ENCODE peak calls at places on chromosomes 13 and 19, in five cellular contexts. R, G, Y, D and E are unnamed samples.

GRCh38 chr13:75135325-75135825 is 346.6 kb downstream of the TBC1D4 start:
- DNase-seq in Y (peak), R (peak), G (no peak), D (no peak), E (peak)

GRCh38 chr19:55447421-55448174 is 4.5 kb upstream of the SHISA7 start:
- DNase-seq in D (no peak), R (peak), G (no peak), Y (peak), E (peak)

GRCh38 chr13:87878706-87879105 is 207.5 kb downstream of the SLITRK5 start:
- DNase-seq in G (no peak), D (no peak), R (no peak), Y (no peak), E (no peak)

GRCh38 chr19:38683393-38684077 is 36.1 kb downstream of the ACTN4 start:
- DNase-seq in G (peak), R (peak), D (peak), Y (peak), E (peak)

GRCh38 chr13:49348748-49349147 is 95.1 kb downstream of the CAB39L start:
- DNase-seq in R (no peak), Y (no peak), D (no peak), G (no peak), E (no peak)

GRCh38 chr19:51462681-51463080 is 4.4 kb upstream of the SIGLEC8 start:
- DNase-seq in D (no peak), Y (no peak), G (no peak), R (no peak), E (no peak)

GRCh38 chr13:43058318-43058674 is 34.9 kb downstream of the DNAJC15 start:
- DNase-seq in R (peak), G (peak), D (no peak), Y (peak), E (peak)

GRCh38 chr13:110129539-110130186 is 177.3 kb downstream of the COL4A1 start:
- DNase-seq in Y (no peak), R (no peak), D (no peak), G (no peak), E (no peak)

GRCh38 chr19:46603195-46603637 is 2.1 kb downstream of the CALM3 start:
- DNase-seq in D (no peak), Y (no peak), R (no peak), G (no peak), E (no peak)

GRCh38 chr13:30841161-30841560 is 64.9 kb upstream of the MEDAG start:
- DNase-seq in Y (peak), G (no peak), D (no peak), R (no peak), E (peak)

GRCh38 chr13:108227651-108228272 is 9.6 kb downstream of the ABHD13 start:
- DNase-seq in R (peak), Y (peak), D (no peak), G (no peak), E (no peak)

GRCh38 chr19:11159598-11160001 is 4.0 kb upstream of the SPC24 start:
- DNase-seq in D (peak), R (peak), Y (peak), G (no peak), E (peak)

GRCh38 chr13:101738336-101738735 is 285.9 kb downstream of the ITGBL1 start:
- DNase-seq in D (no peak), Y (no peak), G (no peak), R (no peak), E (no peak)

GRCh38 chr13:114166381-114167131 is 12.5 kb upstream of the CFAP97D2 start:
- DNase-seq in G (peak), R (no peak), Y (no peak), D (no peak), E (no peak)

GRCh38 chr13:78247362-78247761 is 328.7 kb upstream of the EDNRB start:
- DNase-seq in Y (no peak), D (no peak), G (no peak), R (no peak), E (no peak)

GRCh38 chr19:18675779-18676178 is 7.7 kb upstream of the CRTC1 start:
- DNase-seq in G (no peak), R (peak), D (no peak), Y (no peak), E (no peak)

GRCh38 chr13:110298566-110299321 is 8.2 kb downstream of the COL4A1 start:
- DNase-seq in R (peak), D (no peak), G (peak), Y (no peak), E (no peak)

GRCh38 chr19:34556500-34556899 is 74.9 kb downstream of the WTIP start:
- DNase-seq in R (peak), Y (no peak), G (no peak), D (no peak), E (peak)

DNA sequence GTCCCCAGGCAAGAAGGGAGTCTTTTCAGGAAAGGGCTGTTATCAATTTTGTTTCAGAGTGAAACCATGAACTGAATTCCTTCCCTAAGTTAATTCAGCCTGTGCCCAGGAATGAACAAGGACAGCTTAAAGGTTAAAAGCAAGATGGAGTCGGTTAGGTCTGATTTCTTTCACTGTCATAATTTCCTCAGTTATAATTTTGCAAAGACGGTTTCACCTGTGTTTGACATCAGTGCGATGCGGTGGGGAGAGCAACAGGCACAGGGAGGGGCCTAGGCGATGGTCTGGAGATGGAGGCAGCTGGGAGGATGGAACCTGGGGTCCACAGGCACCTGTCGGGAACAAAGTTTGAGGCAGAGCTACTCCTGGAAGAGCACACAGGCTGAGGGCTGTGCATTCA is 5.9 kb upstream of the ZNF552 start:
- DNase-seq in G (no peak), R (no peak), D (no peak), Y (no peak), E (no peak)
- H3K4me3 ChIP-seq in G (peak), R (peak), D (peak), Y (peak), E (peak)

GRCh38 chr13:23159587-23160240 is 21.1 kb upstream of the SGCG start:
- DNase-seq in G (no peak), Y (no peak), R (no peak), D (no peak), E (peak)
- H3K4me3 ChIP-seq in G (peak), Y (peak), R (peak), D (no peak), E (peak)

GRCh38 chr19:40256511-40256910 is 28.6 kb downstream of the AKT2 start:
- DNase-seq in Y (no peak), R (no peak), D (no peak), G (no peak), E (no peak)

GRCh38 chr19:40253611-40254092 is 27.2 kb upstream of the CCNP start:
- DNase-seq in Y (no peak), R (no peak), D (no peak), G (no peak), E (no peak)

GRCh38 chr19:40257096-40257517 is 28.0 kb downstream of the AKT2 start:
- DNase-seq in G (peak), R (no peak), Y (no peak), D (no peak), E (no peak)

GRCh38 chr19:40255619-40256166 is 29.2 kb upstream of the CCNP start:
- DNase-seq in D (no peak), R (no peak), Y (no peak), G (no peak), E (no peak)

GRCh38 chr19:40254714-40255418 is 28.4 kb upstream of the CCNP start:
- DNase-seq in R (no peak), D (no peak), Y (no peak), G (no peak), E (no peak)
- H3K4me3 ChIP-seq in R (no peak), D (no peak), Y (no peak), G (no peak), E (no peak)

GRCh38 chr19:6730153-6730804 is 7.1 kb downstream of the GPR108 start:
- DNase-seq in R (no peak), Y (no peak), G (no peak), D (peak), E (no peak)

GRCh38 chr19:6728346-6728745 is 7.9 kb upstream of the C3 start:
- DNase-seq in R (no peak), Y (no peak), G (no peak), D (no peak), E (no peak)

GRCh38 chr19:6731822-6732221 is 5.6 kb downstream of the GPR108 start:
- DNase-seq in Y (no peak), R (no peak), D (no peak), G (no peak), E (no peak)

GRCh38 chr19:6730941-6731670 is 6.3 kb downstream of the GPR108 start:
- DNase-seq in R (no peak), Y (no peak), D (no peak), G (no peak), E (no peak)

DNA sequence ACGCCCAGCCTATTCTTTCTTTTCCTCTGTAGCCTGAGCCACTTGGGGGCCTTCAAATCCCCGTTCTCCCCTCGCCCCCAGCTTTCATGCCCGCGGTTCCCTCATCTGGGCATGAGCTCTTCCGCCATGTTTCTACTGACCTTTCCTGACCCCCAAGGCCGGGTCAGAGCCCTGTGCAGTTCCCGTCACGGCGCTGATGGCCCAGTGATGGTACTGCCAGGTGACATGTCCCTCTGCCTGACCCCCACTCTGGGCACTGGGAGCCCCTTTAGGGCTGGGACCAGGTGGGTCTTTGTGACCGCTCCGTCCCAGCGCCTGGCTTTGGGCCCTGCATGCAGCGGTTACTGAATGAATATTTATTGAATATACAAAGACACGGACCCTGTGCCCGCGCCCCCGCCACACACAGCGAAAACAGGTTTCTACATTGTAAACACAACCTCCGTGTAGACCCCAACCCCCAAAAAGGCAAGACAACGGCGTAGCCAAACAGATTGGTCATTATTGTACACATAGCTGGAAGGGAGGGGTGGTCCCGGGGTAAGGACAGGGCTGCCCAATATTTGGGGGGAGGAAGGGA is 7.7 kb downstream of the GPR108 start:
- DNase-seq in D (no peak), Y (no peak), R (no peak), G (no peak), E (no peak)
- H3K4me3 ChIP-seq in D (no peak), Y (no peak), R (no peak), G (no peak), E (no peak)

DNA sequence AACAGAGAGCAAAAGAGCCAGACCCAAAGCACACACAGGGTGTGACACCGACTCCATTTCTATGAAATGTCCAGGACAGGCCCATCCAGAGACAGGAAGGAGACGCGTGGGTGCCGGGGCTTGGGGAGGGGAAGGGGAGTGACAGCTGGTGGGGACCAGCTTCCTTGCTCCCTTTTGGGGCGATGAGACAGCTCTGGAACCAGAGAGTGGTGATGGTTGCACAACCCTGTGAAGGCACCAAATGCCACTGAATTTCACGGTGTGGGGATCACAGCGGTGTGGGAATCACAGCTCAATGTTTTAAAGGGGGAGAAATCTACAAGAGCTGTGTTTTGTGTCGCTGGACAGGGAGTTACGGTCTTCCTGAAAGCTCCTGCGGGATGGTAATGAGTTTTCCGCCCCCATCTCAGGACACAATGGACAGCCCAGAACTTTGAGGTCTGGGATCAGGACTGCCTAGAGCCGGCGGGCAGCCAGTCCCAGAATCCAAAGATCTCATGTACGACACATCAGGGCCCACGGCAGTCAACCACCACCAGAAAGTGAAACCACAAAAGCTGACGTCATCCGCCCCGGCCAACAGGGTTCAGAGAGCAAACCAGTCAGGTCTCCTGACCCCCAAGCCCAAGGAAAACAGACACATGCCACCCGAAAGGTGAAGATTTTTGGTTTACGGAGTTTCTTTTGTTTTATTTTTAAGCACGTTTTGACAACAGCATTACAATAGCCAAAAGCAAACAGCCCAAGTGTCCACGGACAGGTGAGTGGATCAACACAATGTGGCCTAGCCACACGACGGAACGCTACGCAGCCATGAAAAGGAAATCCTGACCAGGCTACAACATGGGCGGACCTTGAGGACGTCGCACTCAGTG is 7.3 kb downstream of the SGTA start:
- DNase-seq in Y (peak), G (peak), R (peak), D (peak), E (peak)
- H3K4me3 ChIP-seq in Y (no peak), G (peak), R (no peak), D (no peak), E (no peak)

GRCh38 chr19:1262687-1263123 is 6.4 kb upstream of the CIRBP start:
- DNase-seq in Y (no peak), R (no peak), G (no peak), D (no peak), E (peak)
- H3K4me3 ChIP-seq in Y (no peak), R (no peak), G (no peak), D (no peak), E (no peak)

GRCh38 chr13:33510350-33510749 is 224.8 kb upstream of the STARD13 start:
- DNase-seq in G (no peak), R (no peak), Y (no peak), D (no peak), E (no peak)
- H3K4me3 ChIP-seq in G (no peak), R (no peak), Y (no peak), D (no peak), E (no peak)